ENCODE peak calls at places on chromosomes 16 and 17, in five cellular contexts. Y is A549, V is GM12878, B is HepG2, W is K562. R is an unnamed sample.

GRCh38 chr16:47061204-47061603 is 82.5 kb downstream of the NETO2 start:
- DNase-seq in Y (no peak), V (no peak), B (no peak), W (no peak), R (no peak)

GRCh38 chr16:22932032-22932771 is 118.2 kb downstream of the HS3ST2 start:
- DNase-seq in Y (no peak), V (no peak), B (no peak), W (no peak), R (no peak)

GRCh38 chr17:50106393-50107131 is 11.4 kb downstream of the PDK2 start:
- DNase-seq in Y (no peak), V (no peak), B (no peak), W (no peak), R (no peak)

GRCh38 chr16:51510416-51510815 is 359.3 kb upstream of the SALL1 start:
- DNase-seq in Y (no peak), V (no peak), B (no peak), W (no peak), R (no peak)

GRCh38 chr17:61251939-61252865 is 147.4 kb upstream of the TBX2 start:
- DNase-seq in Y (no peak), V (no peak), B (no peak), W (no peak), R (no peak)

GRCh38 chr17:6660765-6661463 is 9.4 kb downstream of the C17orf100 start:
- DNase-seq in Y (no peak), V (peak; percentile 63), B (no peak), W (no peak), R (no peak)

GRCh38 chr16:13935408-13935807 is 15.5 kb downstream of the ERCC4 start:
- DNase-seq in Y (no peak), V (no peak), B (peak; percentile 34), W (peak; percentile 49), R (no peak)

GRCh38 chr16:29806096-29806579 is at the start of gene MAZ:
- DNase-seq in Y (no peak), V (no peak), B (no peak), W (peak; percentile 81), R (no peak)

GRCh38 chr16:50297301-50298074 is 31.1 kb downstream of the ADCY7 start:
- DNase-seq in Y (no peak), V (no peak), B (peak; percentile 57), W (no peak), R (no peak)

GRCh38 chr16:89232107-89232506 is 14.6 kb downstream of the ZNF778 start:
- DNase-seq in Y (no peak), V (no peak), B (peak; percentile 87), W (no peak), R (no peak)

GRCh38 chr17:7080445-7081041 is 492 bp upstream of the CLEC10A start:
- DNase-seq in Y (no peak), V (no peak), B (no peak), W (no peak), R (no peak)

GRCh38 chr17:65139045-65139764 is 2.0 kb downstream of the RGS9 start:
- DNase-seq in Y (no peak), V (no peak), B (no peak), W (no peak), R (no peak)

GRCh38 chr16:68345351-68345810 is 34.6 kb downstream of the PRMT7 start:
- DNase-seq in Y (no peak), V (no peak), B (no peak), W (no peak), R (no peak)

GRCh38 chr17:8611671-8612298 is 18.7 kb downstream of the MYH10 start:
- DNase-seq in Y (no peak), V (no peak), B (no peak), W (no peak), R (no peak)

GRCh38 chr17:65723356-65723928 is 162.0 kb upstream of the AXIN2 start:
- DNase-seq in Y (no peak), V (no peak), B (peak; percentile 71), W (no peak), R (no peak)

GRCh38 chr17:72393553-72393952 is 272.7 kb downstream of the SOX9 start:
- DNase-seq in Y (peak; percentile 74), V (no peak), B (no peak), W (no peak), R (no peak)

GRCh38 chr16:89845417-89845816 is 17.1 kb downstream of the SPIRE2 start:
- DNase-seq in Y (no peak), V (no peak), B (no peak), W (no peak), R (no peak)

GRCh38 chr16:85425061-85425662 is 188.0 kb upstream of the GSE1 start:
- DNase-seq in Y (no peak), V (no peak), B (no peak), W (no peak), R (no peak)

GRCh38 chr17:79226037-79226436 is 151.4 kb downstream of the ENGASE start:
- DNase-seq in Y (no peak), V (no peak), B (no peak), W (no peak), R (no peak)

GRCh38 chr17:16911141-16911937 is 60.6 kb downstream of the TNFRSF13B start:
- DNase-seq in Y (no peak), V (no peak), B (no peak), W (no peak), R (peak; percentile 20)

GRCh38 chr17:75571197-75571884 is 16.3 kb upstream of the MYO15B start:
- DNase-seq in Y (no peak), V (peak; percentile 47), B (no peak), W (no peak), R (no peak)

GRCh38 chr17:63960006-63960405 is 12.7 kb downstream of the SCN4A start:
- DNase-seq in Y (no peak), V (no peak), B (no peak), W (no peak), R (no peak)

GRCh38 chr17:80175411-80175810 is 5.6 kb downstream of the CARD14 start:
- DNase-seq in Y (peak; percentile 54), V (no peak), B (no peak), W (no peak), R (no peak)

GRCh38 chr16:88377961-88378360 is 4.8 kb upstream of the ZNF469 start:
- DNase-seq in Y (no peak), V (no peak), B (no peak), W (no peak), R (no peak)

GRCh38 chr17:5523249-5523648 is 36.9 kb downstream of the MIS12 start:
- DNase-seq in Y (no peak), V (no peak), B (no peak), W (no peak), R (no peak)

GRCh38 chr16:87740441-87740840 is 25.3 kb downstream of the KLHDC4 start:
- DNase-seq in Y (no peak), V (no peak), B (no peak), W (no peak), R (no peak)

DNA sequence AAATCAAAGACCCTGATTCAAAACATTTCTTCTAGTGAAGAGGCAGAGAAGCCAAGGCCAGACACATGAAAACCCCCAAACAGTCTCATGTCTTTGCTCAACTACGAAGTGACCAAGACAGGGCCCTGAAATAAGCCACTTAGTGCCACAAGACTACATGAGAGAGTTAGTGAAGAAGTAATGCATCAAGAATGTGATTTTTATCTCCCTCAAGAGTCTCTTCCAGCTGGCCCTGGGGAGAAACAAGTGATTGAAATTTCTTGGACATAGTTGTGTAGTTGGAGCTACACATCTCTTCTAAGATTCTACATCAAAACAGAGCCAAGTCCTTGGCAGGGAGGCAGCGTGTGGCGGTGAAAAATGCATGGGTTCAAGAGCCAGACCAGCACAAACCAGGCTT is 30.5 kb downstream of the LYRM1 start:
- DNase-seq in Y (no peak), V (no peak), B (no peak), W (no peak), R (no peak)
- TF ChIP-seq HDAC2 in Y (no peak), V (no peak), B (no peak), W (no peak), R (no peak)

GRCh38 chr16:83933885-83934683 is 19.0 kb upstream of the OSGIN1 start:
- DNase-seq in Y (no peak), V (no peak), B (no peak), W (no peak), R (no peak)
- TF ChIP-seq HDAC2 in Y (no peak), V (no peak), B (no peak), W (no peak), R (no peak)

GRCh38 chr16:81491522-81492188 is 47.0 kb downstream of the CMIP start:
- DNase-seq in Y (no peak), V (no peak), B (no peak), W (no peak), R (no peak)

GRCh38 chr16:81492965-81493754 is 48.6 kb downstream of the CMIP start:
- DNase-seq in Y (no peak), V (no peak), B (no peak), W (no peak), R (no peak)

GRCh38 chr16:81494434-81494806 is 49.8 kb downstream of the CMIP start:
- DNase-seq in Y (no peak), V (no peak), B (no peak), W (no peak), R (no peak)

GRCh38 chr16:81493755-81494433 is 49.3 kb downstream of the CMIP start:
- DNase-seq in Y (peak; percentile 83), V (no peak), B (peak; percentile 57), W (peak; percentile 80), R (peak; percentile 21)

GRCh38 chr16:81492307-81492706 is 47.7 kb downstream of the CMIP start:
- DNase-seq in Y (no peak), V (no peak), B (no peak), W (no peak), R (no peak)
- TF ChIP-seq HDAC2 in Y (no peak), V (no peak), B (no peak), W (no peak), R (no peak)

GRCh38 chr17:44901323-44901965 is 2.2 kb upstream of the EFTUD2 start:
- DNase-seq in Y (no peak), V (no peak), B (no peak), W (no peak), R (no peak)
- TF ChIP-seq HDAC2 in Y (no peak), V (no peak), B (no peak), W (no peak), R (no peak)

GRCh38 chr16:48616571-48616970 is 6.6 kb upstream of the N4BP1 start:
- DNase-seq in Y (no peak), V (no peak), B (no peak), W (no peak), R (no peak)

GRCh38 chr16:48620445-48620844 is 10.5 kb upstream of the N4BP1 start:
- DNase-seq in Y (no peak), V (no peak), B (no peak), W (no peak), R (no peak)

GRCh38 chr16:48617104-48617503 is 7.1 kb upstream of the N4BP1 start:
- DNase-seq in Y (no peak), V (no peak), B (no peak), W (no peak), R (no peak)

GRCh38 chr16:48619547-48619946 is 9.6 kb upstream of the N4BP1 start:
- DNase-seq in Y (no peak), V (no peak), B (no peak), W (no peak), R (no peak)

GRCh38 chr16:48617711-48618148 is 7.8 kb upstream of the N4BP1 start:
- DNase-seq in Y (no peak), V (no peak), B (no peak), W (no peak), R (no peak)
- TF ChIP-seq HDAC2 in Y (no peak), V (no peak), B (no peak), W (no peak), R (no peak)

GRCh38 chr16:10752843-10753523 is 9.3 kb downstream of the NUBP1 start:
- DNase-seq in Y (no peak), V (peak; percentile 74), B (no peak), W (no peak), R (no peak)
- TF ChIP-seq HDAC2 in Y (no peak), V (no peak), B (no peak), W (no peak), R (no peak)

R was measured in H1.